ENCODE peak calls at places on chromosome 19, in seven cellular contexts. One of them, this sample, is unnamed. For H3K4me1, the result is how much of the 10 kb centered on the place peaks cover.

GRCh38 chr19:54653181-54653809 is 9.5 kb upstream of the LILRB4 start:
- DNase-seq in hepatocyte: no peak
- DNase-seq in Peyer's patch: no peak
- DNase-seq in pancreas: no peak
- DNase-seq in CD8-positive, alpha-beta T cell: no peak
- DNase-seq in heart left ventricle: no peak
- DNase-seq in lower lobe of right lung: no peak
- DNase-seq in this sample: no peak

GRCh38 chr19:13100031-13100588 is 2.5 kb downstream of the LYL1 start:
- DNase-seq in Peyer's patch: no peak
- DNase-seq in heart left ventricle: no peak
- DNase-seq in CD8-positive, alpha-beta T cell: peak
- DNase-seq in lower lobe of right lung: no peak
- DNase-seq in pancreas: no peak
- DNase-seq in hepatocyte: no peak
- DNase-seq in this sample: peak

GRCh38 chr19:57477191-57478008 is at the start of gene ZNF772:
- DNase-seq in CD8-positive, alpha-beta T cell: peak
- DNase-seq in Peyer's patch: peak
- DNase-seq in lower lobe of right lung: peak
- DNase-seq in hepatocyte: peak
- DNase-seq in pancreas: peak
- DNase-seq in heart left ventricle: peak
- DNase-seq in this sample: peak

GRCh38 chr19:50870417-50871089 is 2.7 kb upstream of the KLK2 start:
- DNase-seq in CD8-positive, alpha-beta T cell: no peak
- DNase-seq in lower lobe of right lung: no peak
- DNase-seq in pancreas: peak
- DNase-seq in hepatocyte: no peak
- DNase-seq in heart left ventricle: no peak
- DNase-seq in Peyer's patch: no peak
- DNase-seq in this sample: no peak

GRCh38 chr19:55454787-55455243 is 6.6 kb downstream of the ISOC2 start:
- DNase-seq in hepatocyte: no peak
- DNase-seq in lower lobe of right lung: no peak
- DNase-seq in Peyer's patch: no peak
- DNase-seq in CD8-positive, alpha-beta T cell: no peak
- DNase-seq in heart left ventricle: no peak
- DNase-seq in pancreas: no peak
- DNase-seq in this sample: no peak

GRCh38 chr19:45406957-45407375 is 522 bp downstream of the POLR1G start:
- DNase-seq in heart left ventricle: peak
- DNase-seq in hepatocyte: peak
- DNase-seq in lower lobe of right lung: no peak
- DNase-seq in CD8-positive, alpha-beta T cell: no peak
- DNase-seq in Peyer's patch: no peak
- DNase-seq in pancreas: no peak
- DNase-seq in this sample: no peak

GRCh38 chr19:35045667-35046300 is 4.3 kb downstream of the HPN start:
- DNase-seq in heart left ventricle: peak
- DNase-seq in pancreas: no peak
- DNase-seq in lower lobe of right lung: no peak
- DNase-seq in CD8-positive, alpha-beta T cell: no peak
- DNase-seq in hepatocyte: peak
- DNase-seq in Peyer's patch: no peak
- DNase-seq in this sample: no peak

GRCh38 chr19:54266133-54266532 is 9.1 kb upstream of the LILRB5 start:
- DNase-seq in hepatocyte: peak
- DNase-seq in CD8-positive, alpha-beta T cell: peak
- DNase-seq in Peyer's patch: peak
- DNase-seq in lower lobe of right lung: peak
- DNase-seq in heart left ventricle: no peak
- DNase-seq in pancreas: peak
- DNase-seq in this sample: no peak

GRCh38 chr19:35363711-35364425 is 5.6 kb downstream of the FFAR3 start:
- DNase-seq in lower lobe of right lung: no peak
- DNase-seq in pancreas: no peak
- DNase-seq in Peyer's patch: no peak
- DNase-seq in CD8-positive, alpha-beta T cell: no peak
- DNase-seq in heart left ventricle: no peak
- DNase-seq in hepatocyte: no peak
- DNase-seq in this sample: no peak

GRCh38 chr19:11434703-11435056 is 241 bp downstream of the ODAD3 start:
- DNase-seq in hepatocyte: no peak
- DNase-seq in Peyer's patch: no peak
- DNase-seq in lower lobe of right lung: no peak
- DNase-seq in CD8-positive, alpha-beta T cell: no peak
- DNase-seq in pancreas: no peak
- DNase-seq in heart left ventricle: no peak
- DNase-seq in this sample: no peak

GRCh38 chr19:19059837-19060611 is 3.8 kb upstream of the SLC25A42 start:
- DNase-seq in pancreas: no peak
- DNase-seq in lower lobe of right lung: peak
- DNase-seq in Peyer's patch: no peak
- DNase-seq in heart left ventricle: no peak
- DNase-seq in hepatocyte: no peak
- DNase-seq in CD8-positive, alpha-beta T cell: no peak
- DNase-seq in this sample: no peak

GRCh38 chr19:52942371-52943133 is 19.3 kb upstream of the ZNF888 start:
- DNase-seq in CD8-positive, alpha-beta T cell: peak
- DNase-seq in hepatocyte: peak
- DNase-seq in lower lobe of right lung: peak
- DNase-seq in pancreas: peak
- DNase-seq in Peyer's patch: peak
- DNase-seq in heart left ventricle: peak
- DNase-seq in this sample: peak
- H3K4me1 ChIP-seq in CD8-positive, alpha-beta T cell: under half
- H3K4me1 ChIP-seq in hepatocyte: under half
- H3K4me1 ChIP-seq in lower lobe of right lung: under half
- H3K4me1 ChIP-seq in pancreas: under half
- H3K4me1 ChIP-seq in Peyer's patch: under half
- H3K4me1 ChIP-seq in heart left ventricle: under half
- H3K4me1 ChIP-seq in this sample: under half

DNA sequence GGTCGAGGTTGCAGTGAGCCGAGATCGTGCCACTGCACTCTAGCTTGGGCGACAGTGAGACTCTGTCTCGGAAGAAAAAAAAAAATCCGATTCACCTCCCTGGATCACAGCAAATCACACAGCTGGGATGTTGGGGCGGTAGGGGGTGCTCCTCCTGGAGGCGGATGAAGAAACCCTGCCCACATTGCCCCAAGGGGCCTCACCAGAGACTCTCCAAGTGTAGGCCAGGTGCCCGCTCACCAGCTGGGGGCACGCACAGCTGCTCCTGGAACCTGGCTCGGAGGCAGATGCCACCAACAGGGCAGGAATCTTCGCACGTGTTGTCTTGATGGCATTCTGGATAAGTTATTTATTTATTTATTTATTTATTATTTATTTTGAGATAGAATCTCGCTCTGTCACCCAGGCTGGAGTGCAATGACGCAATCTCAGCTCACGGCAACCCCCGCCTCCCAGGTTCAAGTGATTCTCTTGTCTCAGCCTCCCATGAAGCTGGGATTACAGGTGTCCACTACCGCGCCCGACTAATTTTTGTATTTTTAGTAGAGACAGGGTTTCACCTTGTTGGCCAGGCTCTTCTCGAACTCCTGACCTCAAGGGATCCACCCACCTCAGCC is 3.1 kb downstream of the UQCR11 start:
- DNase-seq in CD8-positive, alpha-beta T cell: no peak
- DNase-seq in hepatocyte: no peak
- DNase-seq in heart left ventricle: no peak
- DNase-seq in lower lobe of right lung: no peak
- DNase-seq in pancreas: no peak
- DNase-seq in Peyer's patch: no peak
- DNase-seq in this sample: no peak
- TF ChIP-seq CTCF in CD8-positive, alpha-beta T cell: no peak
- TF ChIP-seq CTCF in hepatocyte: no peak
- TF ChIP-seq CTCF in heart left ventricle: no peak
- TF ChIP-seq CTCF in lower lobe of right lung: no peak
- TF ChIP-seq CTCF in pancreas: no peak
- TF ChIP-seq CTCF in Peyer's patch: no peak
- TF ChIP-seq CTCF in this sample: no peak

DNA sequence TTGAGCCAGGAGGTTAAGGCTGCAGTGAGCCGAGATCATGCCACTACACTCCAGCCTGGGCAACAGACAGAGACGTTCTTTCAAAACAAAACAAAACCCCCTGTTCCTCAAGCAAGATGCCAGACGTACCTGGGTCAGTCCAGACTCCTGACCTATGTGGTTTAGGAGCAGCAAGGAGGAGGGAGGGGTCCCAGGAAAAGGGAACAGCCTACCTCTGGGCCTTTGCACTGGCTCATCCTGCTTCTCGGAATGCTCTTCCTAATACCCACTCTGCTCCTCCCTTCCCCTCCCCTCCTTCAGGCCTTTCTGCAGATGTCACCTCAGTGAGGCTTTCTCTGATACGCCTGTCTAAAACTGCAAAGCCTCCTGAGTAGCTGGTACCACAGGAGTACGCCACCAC is 9.5 kb downstream of the RINL start:
- DNase-seq in lower lobe of right lung: no peak
- DNase-seq in CD8-positive, alpha-beta T cell: no peak
- DNase-seq in heart left ventricle: no peak
- DNase-seq in pancreas: no peak
- DNase-seq in hepatocyte: no peak
- DNase-seq in Peyer's patch: no peak
- DNase-seq in this sample: no peak
- H3K4me1 ChIP-seq in lower lobe of right lung: under half
- H3K4me1 ChIP-seq in CD8-positive, alpha-beta T cell: half or more
- H3K4me1 ChIP-seq in heart left ventricle: under half
- H3K4me1 ChIP-seq in pancreas: under half
- H3K4me1 ChIP-seq in hepatocyte: under half
- H3K4me1 ChIP-seq in Peyer's patch: under half
- H3K4me1 ChIP-seq in this sample: under half

GRCh38 chr19:41936961-41937360 is 8.7 kb upstream of the ERFL start:
- DNase-seq in Peyer's patch: no peak
- DNase-seq in CD8-positive, alpha-beta T cell: no peak
- DNase-seq in lower lobe of right lung: no peak
- DNase-seq in pancreas: no peak
- DNase-seq in heart left ventricle: no peak
- DNase-seq in hepatocyte: no peak
- DNase-seq in this sample: peak

GRCh38 chr19:41935781-41936415 is 7.6 kb upstream of the ERFL start:
- DNase-seq in hepatocyte: no peak
- DNase-seq in lower lobe of right lung: no peak
- DNase-seq in pancreas: no peak
- DNase-seq in heart left ventricle: no peak
- DNase-seq in CD8-positive, alpha-beta T cell: no peak
- DNase-seq in Peyer's patch: no peak
- DNase-seq in this sample: peak

GRCh38 chr19:41937525-41937924 is 9.3 kb upstream of the ERFL start:
- DNase-seq in lower lobe of right lung: no peak
- DNase-seq in hepatocyte: no peak
- DNase-seq in CD8-positive, alpha-beta T cell: no peak
- DNase-seq in Peyer's patch: no peak
- DNase-seq in pancreas: no peak
- DNase-seq in heart left ventricle: no peak
- DNase-seq in this sample: peak

GRCh38 chr19:41934849-41935374 is 6.7 kb upstream of the ERFL start:
- DNase-seq in CD8-positive, alpha-beta T cell: peak
- DNase-seq in lower lobe of right lung: peak
- DNase-seq in pancreas: peak
- DNase-seq in Peyer's patch: peak
- DNase-seq in hepatocyte: peak
- DNase-seq in heart left ventricle: peak
- DNase-seq in this sample: peak

DNA sequence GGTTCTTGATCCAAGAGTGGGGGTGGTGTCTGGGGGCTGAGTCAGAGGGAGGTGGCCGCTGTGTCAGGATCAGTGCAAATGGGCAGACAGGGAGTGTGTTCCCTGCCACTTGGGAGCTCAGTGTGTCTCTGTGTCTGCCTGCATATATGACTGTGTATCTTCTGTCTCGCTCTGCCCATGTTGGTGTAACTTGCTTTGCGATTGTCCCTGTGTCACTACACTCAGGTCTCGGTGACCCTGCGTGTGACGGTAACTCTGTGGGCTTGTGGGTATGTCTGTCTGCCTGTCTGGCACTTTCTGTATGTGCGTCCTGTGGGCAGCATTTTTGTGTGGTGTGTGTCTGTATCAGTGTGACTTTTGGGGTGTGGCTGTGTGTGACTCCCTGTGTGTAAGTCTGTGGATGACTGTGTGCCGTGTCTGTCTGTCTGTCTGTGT is 8.2 kb upstream of the ERFL start:
- DNase-seq in Peyer's patch: no peak
- DNase-seq in hepatocyte: no peak
- DNase-seq in pancreas: no peak
- DNase-seq in heart left ventricle: no peak
- DNase-seq in CD8-positive, alpha-beta T cell: no peak
- DNase-seq in lower lobe of right lung: no peak
- DNase-seq in this sample: no peak
- TF ChIP-seq CTCF in Peyer's patch: no peak
- TF ChIP-seq CTCF in hepatocyte: no peak
- TF ChIP-seq CTCF in pancreas: no peak
- TF ChIP-seq CTCF in heart left ventricle: no peak
- TF ChIP-seq CTCF in CD8-positive, alpha-beta T cell: no peak
- TF ChIP-seq CTCF in lower lobe of right lung: no peak
- TF ChIP-seq CTCF in this sample: no peak

GRCh38 chr19:48635966-48636858 is 967 bp downstream of the DBP start:
- DNase-seq in heart left ventricle: peak
- DNase-seq in lower lobe of right lung: no peak
- DNase-seq in CD8-positive, alpha-beta T cell: no peak
- DNase-seq in Peyer's patch: peak
- DNase-seq in pancreas: peak
- DNase-seq in hepatocyte: peak
- DNase-seq in this sample: peak
- H3K4me1 ChIP-seq in heart left ventricle: under half
- H3K4me1 ChIP-seq in lower lobe of right lung: half or more
- H3K4me1 ChIP-seq in CD8-positive, alpha-beta T cell: under half
- H3K4me1 ChIP-seq in Peyer's patch: half or more
- H3K4me1 ChIP-seq in pancreas: under half
- H3K4me1 ChIP-seq in hepatocyte: under half
- H3K4me1 ChIP-seq in this sample: under half

GRCh38 chr19:17389957-17390664 is 3.9 kb downstream of the CCDC194 start:
- DNase-seq in hepatocyte: no peak
- DNase-seq in lower lobe of right lung: no peak
- DNase-seq in heart left ventricle: peak
- DNase-seq in pancreas: peak
- DNase-seq in Peyer's patch: no peak
- DNase-seq in CD8-positive, alpha-beta T cell: no peak
- DNase-seq in this sample: no peak
- TF ChIP-seq CTCF in hepatocyte: no peak
- TF ChIP-seq CTCF in lower lobe of right lung: no peak
- TF ChIP-seq CTCF in heart left ventricle: no peak
- TF ChIP-seq CTCF in pancreas: no peak
- TF ChIP-seq CTCF in Peyer's patch: no peak
- TF ChIP-seq CTCF in CD8-positive, alpha-beta T cell: no peak
- TF ChIP-seq CTCF in this sample: no peak

GRCh38 chr19:17107546-17108452 is 32.2 kb downstream of the MYO9B start:
- DNase-seq in CD8-positive, alpha-beta T cell: no peak
- DNase-seq in hepatocyte: peak
- DNase-seq in heart left ventricle: peak
- DNase-seq in lower lobe of right lung: peak
- DNase-seq in pancreas: peak
- DNase-seq in Peyer's patch: no peak
- DNase-seq in this sample: peak
- H3K4me1 ChIP-seq in CD8-positive, alpha-beta T cell: under half
- H3K4me1 ChIP-seq in hepatocyte: under half
- H3K4me1 ChIP-seq in heart left ventricle: under half
- H3K4me1 ChIP-seq in lower lobe of right lung: half or more
- H3K4me1 ChIP-seq in pancreas: under half
- H3K4me1 ChIP-seq in Peyer's patch: under half
- H3K4me1 ChIP-seq in this sample: under half